ENCODE peak calls at places on chromosomes 7 and 10, in nine cellular contexts. O is activated gamma-delta T cell treated with anti-CD3 and anti-CD28 coated beads, Interleukin-2, amount 50 U/mL, for 16 hours; A is HEK293T; S is tibial nerve; G is mucosa of gallbladder; N is HTR-8/SVneo; F is CD8-positive, alpha-beta T cell; U is nephron progenitor cell; Q is KBM-7. B is an unnamed sample.

GRCh38 chr7:130955560-130955919 is 221.5 kb upstream of the KLF14 start:
- DNase-seq in S (no peak), F (no peak), O (no peak), G (no peak), Q (no peak), A (no peak), N (no peak), U (no peak), B (no peak)

GRCh38 chr10:28668363-28669226 is 8.7 kb upstream of the BAMBI start:
- DNase-seq in F (peak; percentile 46), G (peak; percentile 26), U (peak; percentile 81), S (peak; percentile 40), A (peak; percentile 68), N (no peak), O (peak; percentile 18), Q (peak; percentile 34), B (peak; percentile 38)

GRCh38 chr10:95741807-95742528 is 14.0 kb upstream of the ENTPD1 start:
- DNase-seq in O (no peak), N (no peak), G (peak; percentile 41), F (no peak), A (no peak), S (no peak), Q (peak; percentile 84), U (no peak), B (no peak)

GRCh38 chr10:119620241-119620753 is 23.5 kb upstream of the TIAL1 start:
- DNase-seq in G (no peak), N (no peak), U (no peak), F (no peak), S (no peak), Q (no peak), O (no peak), A (no peak), B (peak; percentile 47)

GRCh38 chr10:130461631-130462030 is 325.4 kb downstream of the GLRX3 start:
- DNase-seq in U (no peak), F (no peak), A (no peak), N (no peak), G (no peak), O (no peak), S (no peak), Q (no peak), B (no peak)

GRCh38 chr10:101031128-101031795 is at the start of the genes PDZD7 and SFXN3:
- DNase-seq in S (peak; percentile 94), U (peak; percentile 98), N (peak; percentile 95), G (peak; percentile 97), Q (peak; percentile 92), A (peak; percentile 100), F (peak; percentile 97), O (peak; percentile 94), B (peak; percentile 64)

GRCh38 chr7:87058739-87059524 is 522 bp downstream of the ELAPOR2 start:
- DNase-seq in O (no peak), U (no peak), S (no peak), A (peak; percentile 16), F (peak; percentile 35), G (no peak), N (peak; percentile 0), Q (peak; percentile 41), B (no peak)

GRCh38 chr7:123769371-123769770 is 20.6 kb upstream of the WASL start:
- DNase-seq in F (no peak), S (no peak), O (no peak), U (no peak), Q (no peak), G (peak; percentile 68), N (peak; percentile 21), A (no peak), B (no peak)

GRCh38 chr10:5442056-5442989 is 30.0 kb downstream of the NET1 start:
- DNase-seq in F (peak; percentile 34), N (peak; percentile 26), O (peak; percentile 12), G (peak; percentile 58), A (no peak), Q (peak; percentile 80), U (peak; percentile 21), S (no peak), B (no peak)

GRCh38 chr7:121107923-121108498 is 119.5 kb downstream of the CPED1 start:
- DNase-seq in O (no peak), G (no peak), N (peak; percentile 11), S (no peak), A (peak; percentile 50), Q (peak; percentile 83), U (peak; percentile 30), F (no peak), B (peak; percentile 48)

GRCh38 chr7:75937958-75938786 is 23.2 kb downstream of the POR start:
- DNase-seq in Q (no peak), U (no peak), N (no peak), G (peak; percentile 65), F (no peak), A (no peak), O (no peak), S (peak; percentile 45), B (no peak)

GRCh38 chr10:99172130-99172738 is 63.4 kb downstream of the HPSE2 start:
- DNase-seq in Q (peak; percentile 19), G (peak; percentile 34), S (no peak), A (peak; percentile 62), U (peak; percentile 56), O (no peak), N (peak; percentile 36), F (no peak), B (peak; percentile 28)

GRCh38 chr10:19719320-19719719 is 96.9 kb upstream of the PLXDC2 start:
- DNase-seq in N (no peak), S (no peak), Q (peak; percentile 38), O (no peak), A (peak; percentile 10), G (no peak), U (no peak), F (no peak), B (no peak)

GRCh38 chr7:116776610-116777289 is 85.6 kb upstream of the CAPZA2 start:
- DNase-seq in O (no peak), A (no peak), Q (no peak), S (no peak), G (peak; percentile 64), F (no peak), N (no peak), U (no peak), B (peak; percentile 97)

B was measured in foreskin keratinocyte.